ENCODE peak calls at places on chromosomes 13 and 19, in four cellular contexts. C, B, W and U are unnamed samples.

GRCh38 chr19:16326401-16327130 is 1.9 kb downstream of the KLF2 start:
- DNase-seq in C (no peak), B (no peak), W (no peak), U (no peak)

GRCh38 chr13:32019612-32020233 is 11.9 kb upstream of the FRY start:
- DNase-seq in C (peak; percentile 44), B (peak; percentile 55), W (peak; percentile 28), U (no peak)

GRCh38 chr19:19204181-19204580 is 967 bp upstream of the NR2C2AP start:
- DNase-seq in C (no peak), B (no peak), W (no peak), U (no peak)

GRCh38 chr13:23159205-23159586 is 21.6 kb upstream of the SGCG start:
- DNase-seq in C (no peak), B (peak; percentile 54), W (peak; percentile 51), U (peak; percentile 85)

GRCh38 chr13:97629601-97630272 is 195.8 kb downstream of the RAP2A start:
- DNase-seq in C (no peak), B (no peak), W (no peak), U (no peak)

GRCh38 chr13:29943301-29944085 is 93.1 kb upstream of the UBL3 start:
- DNase-seq in C (no peak), B (no peak), W (no peak), U (no peak)

GRCh38 chr13:33927315-33927714 is 109.4 kb downstream of the RFC3 start:
- DNase-seq in C (no peak), B (no peak), W (no peak), U (no peak)

GRCh38 chr19:35666251-35666913 is at the start of gene UPK1A:
- DNase-seq in C (no peak), B (no peak), W (no peak), U (no peak)

GRCh38 chr19:17797397-17798201 is 2.7 kb downstream of the B3GNT3 start:
- DNase-seq in C (no peak), B (peak; percentile 48), W (no peak), U (no peak)

GRCh38 chr13:51960766-51961165 is 50.5 kb downstream of the ATP7B start:
- DNase-seq in C (no peak), B (no peak), W (no peak), U (no peak)

GRCh38 chr13:41019027-41019487 is at the start of gene ELF1:
- DNase-seq in C (peak; percentile 25), B (no peak), W (peak; percentile 84), U (no peak)

GRCh38 chr13:66859934-66860867 is 369.9 kb downstream of the PCDH9 start:
- DNase-seq in C (no peak), B (no peak), W (peak; percentile 1), U (no peak)

GRCh38 chr19:40512473-40513344 is 45.9 kb downstream of the SPTBN4 start:
- DNase-seq in C (no peak), B (peak; percentile 66), W (no peak), U (no peak)

GRCh38 chr19:18475004-18475453 is 37.1 kb upstream of the ISYNA1 start:
- DNase-seq in C (no peak), B (no peak), W (no peak), U (no peak)

GRCh38 chr19:38559428-38560401 is 58.0 kb downstream of the MAP4K1 start:
- DNase-seq in C (peak; percentile 46), B (no peak), W (no peak), U (no peak)

GRCh38 chr13:62293081-62293480 is 877.4 kb upstream of the PCDH20 start:
- DNase-seq in C (no peak), B (no peak), W (no peak), U (no peak)

GRCh38 chr13:24161980-24162517 is 1.5 kb downstream of the SPATA13 start:
- DNase-seq in C (no peak), B (no peak), W (no peak), U (no peak)

GRCh38 chr13:51728275-51728673 is 75.7 kb downstream of the DHRS12 start:
- DNase-seq in C (no peak), B (no peak), W (no peak), U (no peak)

GRCh38 chr13:76820759-76821158 is 65.4 kb downstream of the KCTD12 start:
- DNase-seq in C (no peak), B (no peak), W (no peak), U (no peak)

GRCh38 chr13:73416093-73416492 is 357.3 kb downstream of the KLF5 start:
- DNase-seq in C (no peak), B (no peak), W (no peak), U (no peak)

GRCh38 chr13:112972867-112973576 is 4.0 kb downstream of the MCF2L start:
- DNase-seq in C (no peak), B (no peak), W (no peak), U (no peak)

GRCh38 chr19:48487944-48488343 is 18.8 kb downstream of the CYTH2 start:
- DNase-seq in C (no peak), B (no peak), W (no peak), U (no peak)

GRCh38 chr19:7971553-7972520 is 28.4 kb upstream of the TIMM44 start:
- DNase-seq in C (no peak), B (no peak), W (no peak), U (no peak)

GRCh38 chr19:3387645-3388589 is 21.5 kb downstream of the NFIC start:
- DNase-seq in C (no peak), B (peak; percentile 98), W (no peak), U (no peak)

GRCh38 chr13:79987761-79988160 is 353.2 kb downstream of the SPRY2 start:
- DNase-seq in C (no peak), B (no peak), W (no peak), U (no peak)

GRCh38 chr19:31955884-31956283 is 389.5 kb upstream of the ZNF507 start:
- DNase-seq in C (no peak), B (no peak), W (no peak), U (no peak)

GRCh38 chr19:3670796-3671679 is 29.2 kb downstream of the PIP5K1C start:
- DNase-seq in C (peak; percentile 63), B (no peak), W (peak; percentile 88), U (no peak)

GRCh38 chr19:32691952-32692726 is 518 bp downstream of the NUDT19 start:
- DNase-seq in C (peak; percentile 46), B (peak; percentile 81), W (peak; percentile 76), U (no peak)

GRCh38 chr19:39997595-39998216 is 846 bp downstream of the ZNF546 start:
- DNase-seq in C (no peak), B (peak; percentile 37), W (no peak), U (no peak)

GRCh38 chr13:21911916-21912315 is 241.0 kb downstream of the FGF9 start:
- DNase-seq in C (no peak), B (no peak), W (no peak), U (no peak)

GRCh38 chr19:47122359-47123335 is 8.0 kb upstream of the SAE1 start:
- DNase-seq in C (no peak), B (no peak), W (no peak), U (no peak)

GRCh38 chr13:107459430-107459829 is 755.9 kb downstream of the LIG4 start:
- DNase-seq in C (no peak), B (no peak), W (no peak), U (no peak)

GRCh38 chr13:109273326-109273751 is 513.0 kb downstream of the IRS2 start:
- DNase-seq in C (no peak), B (no peak), W (no peak), U (no peak)
- TF ChIP-seq TAF1 in C (no peak), B (no peak), W (no peak), U (no peak)

DNA sequence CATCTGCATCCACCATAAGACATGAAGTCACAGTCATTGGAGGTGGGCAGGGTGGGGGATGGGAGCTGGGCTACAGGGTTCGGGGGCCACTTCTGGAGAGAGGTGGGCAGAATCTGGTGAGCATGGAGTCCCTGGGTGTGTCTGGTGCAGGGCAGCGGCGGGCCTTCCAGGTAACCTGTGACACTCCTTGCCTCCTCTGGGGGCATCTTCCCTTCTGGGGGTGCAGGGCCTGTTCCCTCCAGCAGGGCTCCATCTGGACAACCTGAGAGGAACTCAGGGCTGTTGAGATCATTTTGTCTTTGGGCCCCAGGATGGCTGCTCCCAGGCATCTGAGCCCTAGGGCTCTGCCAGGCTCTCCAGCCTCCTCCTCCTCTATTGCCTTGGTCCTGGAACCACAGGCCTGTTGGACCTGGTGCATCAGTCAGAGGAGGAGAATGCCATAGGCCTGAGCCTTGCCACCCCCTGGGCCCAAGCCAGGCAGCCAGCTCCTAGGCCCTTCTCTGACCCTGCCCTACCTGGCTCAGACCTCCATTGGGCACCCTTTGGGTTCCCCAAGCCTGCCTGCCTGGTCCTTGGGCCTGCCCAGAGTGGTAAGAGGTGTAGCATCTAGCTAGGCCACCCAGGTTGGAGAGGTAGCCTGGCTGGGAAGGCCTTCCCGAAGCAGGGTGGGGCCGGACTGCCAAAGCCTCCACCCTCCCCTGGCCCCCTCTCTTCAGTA is 13.4 kb downstream of the LYL1 start:
- DNase-seq in C (peak; percentile 74), B (peak; percentile 73), W (peak; percentile 45), U (peak; percentile 62)
- TF ChIP-seq TAF1 in C (no peak), B (no peak), W (no peak), U (no peak)

GRCh38 chr19:57746580-57747471 is at the start of gene ZNF776:
- DNase-seq in C (peak; percentile 80), B (peak; percentile 87), W (peak; percentile 93), U (peak; percentile 43)
- TF ChIP-seq TAF1 in C (peak; percentile 73), B (peak; percentile 62), W (peak; percentile 38), U (peak; percentile 79)

DNA sequence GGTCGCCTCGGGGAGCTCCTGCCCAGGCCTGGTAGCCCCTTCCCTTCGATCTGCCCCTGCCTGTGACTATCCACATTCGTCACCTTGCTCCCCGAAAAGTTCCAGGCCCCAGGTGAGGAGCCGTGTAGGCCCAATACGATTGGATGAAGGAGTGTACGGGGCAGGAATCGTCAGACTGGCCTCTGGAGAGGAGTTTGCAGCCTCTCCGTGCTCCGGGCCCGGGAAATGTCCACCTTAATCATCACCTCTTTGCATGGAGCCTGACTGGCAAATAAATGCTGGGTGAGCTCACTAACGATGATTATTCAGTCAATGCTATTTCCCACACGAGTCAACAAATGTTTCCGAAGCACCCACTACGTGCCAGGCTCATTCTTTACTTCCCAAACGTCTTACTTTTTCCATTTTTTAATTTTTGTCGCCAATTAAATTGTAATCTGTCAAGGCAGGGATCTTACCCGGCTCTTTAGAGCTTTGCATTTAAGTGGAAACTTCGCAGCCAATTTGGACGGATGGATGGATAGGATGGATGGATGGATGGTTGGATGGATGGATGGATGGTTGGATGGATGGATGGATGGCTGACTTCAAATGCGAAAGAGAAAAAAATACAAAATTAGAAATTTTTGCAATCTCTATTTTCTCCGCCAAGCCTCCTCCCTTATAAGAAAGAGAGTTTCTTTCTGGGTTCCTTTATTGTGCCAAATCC is 45.8 kb downstream of the TGDS start:
- DNase-seq in C (no peak), B (no peak), W (peak; percentile 29), U (no peak)
- TF ChIP-seq TAF1 in C (no peak), B (no peak), W (no peak), U (no peak)

DNA sequence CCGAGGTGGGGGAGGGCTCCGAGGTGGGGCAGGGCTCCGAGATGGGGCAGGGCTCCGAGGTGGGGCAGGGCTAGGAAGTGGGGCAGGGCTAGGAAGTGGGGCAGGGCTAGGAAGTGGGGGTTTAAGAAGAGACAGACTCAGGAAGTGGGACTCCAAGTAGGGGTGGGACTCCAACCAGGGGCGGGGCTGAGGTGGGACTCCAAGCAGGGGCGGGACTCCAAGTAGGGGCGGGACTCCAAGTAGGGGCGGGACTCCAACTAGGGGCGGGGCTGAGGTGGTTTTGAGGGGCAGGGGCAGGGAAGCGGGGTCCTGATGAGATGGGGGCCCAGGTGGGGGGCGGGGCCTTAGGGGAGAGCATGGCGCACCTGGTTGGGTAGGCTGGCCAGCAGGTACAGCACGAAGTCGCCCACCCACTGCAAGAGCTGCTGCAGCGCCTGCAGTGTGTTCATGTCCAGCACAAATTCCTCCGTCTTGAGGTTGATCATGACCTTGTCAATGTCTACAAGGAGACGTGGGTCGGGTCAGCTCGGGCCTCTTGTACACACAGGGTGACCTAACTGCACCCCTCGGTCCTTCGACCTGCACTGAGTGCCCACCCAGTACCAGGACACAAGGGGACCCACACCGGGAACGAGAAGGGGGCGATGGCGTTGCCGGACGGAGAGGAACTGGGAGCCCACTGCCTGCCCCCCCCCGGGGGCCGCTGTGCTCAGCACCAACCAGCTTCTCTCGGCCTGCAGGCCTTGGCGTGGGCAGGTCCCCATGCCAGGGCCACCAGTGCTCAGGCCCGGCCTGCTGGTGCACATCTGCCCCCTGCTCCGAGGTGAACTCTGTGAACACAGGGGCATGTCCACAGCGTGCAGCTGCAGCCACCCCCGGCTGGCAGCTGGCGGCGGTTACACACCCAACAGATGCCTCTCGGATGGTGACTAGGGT is 13.9 kb downstream of the CFD start:
- DNase-seq in C (peak; percentile 86), B (peak; percentile 68), W (peak; percentile 86), U (no peak)
- TF ChIP-seq TAF1 in C (no peak), B (no peak), W (no peak), U (no peak)